ENCODE peak calls at places on chromosomes 5 and 9, in ten cellular contexts. One of them, this sample, is unnamed.
A peak's percentile ranks its signal among the peaks of the same experiment; 100 is the strongest.

GRCh38 chr5:73122875-73123810 is 2.8 kb downstream of the TMEM171 start:
- DNase-seq in GM23338: peak; percentile 66
- DNase-seq in H1: no peak
- DNase-seq in HCT116: no peak
- DNase-seq in prostate gland: no peak
- DNase-seq in stomach: no peak
- DNase-seq in HepG2: no peak
- DNase-seq in sigmoid colon: no peak
- DNase-seq in esophagus muscularis mucosa: no peak
- DNase-seq in SK-N-SH: no peak
- DNase-seq in this sample: no peak

GRCh38 chr5:180644129-180644824 is 5.1 kb downstream of the FLT4 start:
- DNase-seq in H1: no peak
- DNase-seq in stomach: no peak
- DNase-seq in sigmoid colon: no peak
- DNase-seq in SK-N-SH: peak; percentile 9
- DNase-seq in GM23338: no peak
- DNase-seq in esophagus muscularis mucosa: no peak
- DNase-seq in prostate gland: no peak
- DNase-seq in HepG2: no peak
- DNase-seq in HCT116: no peak
- DNase-seq in this sample: no peak

GRCh38 chr9:132486706-132487350 is 76.8 kb downstream of the CFAP77 start:
- DNase-seq in sigmoid colon: no peak
- DNase-seq in prostate gland: no peak
- DNase-seq in esophagus muscularis mucosa: no peak
- DNase-seq in SK-N-SH: peak; percentile 55
- DNase-seq in HepG2: no peak
- DNase-seq in GM23338: no peak
- DNase-seq in HCT116: no peak
- DNase-seq in H1: no peak
- DNase-seq in stomach: no peak
- DNase-seq in this sample: no peak

GRCh38 chr9:113645224-113645971 is 181.9 kb downstream of the RGS3 start:
- DNase-seq in GM23338: peak; percentile 56
- DNase-seq in stomach: no peak
- DNase-seq in prostate gland: no peak
- DNase-seq in esophagus muscularis mucosa: no peak
- DNase-seq in HCT116: no peak
- DNase-seq in SK-N-SH: no peak
- DNase-seq in sigmoid colon: no peak
- DNase-seq in HepG2: no peak
- DNase-seq in H1: no peak
- DNase-seq in this sample: peak; percentile 21

GRCh38 chr5:72326298-72326649 is 6.1 kb downstream of the PTCD2 start:
- DNase-seq in esophagus muscularis mucosa: no peak
- DNase-seq in sigmoid colon: no peak
- DNase-seq in SK-N-SH: no peak
- DNase-seq in GM23338: no peak
- DNase-seq in stomach: no peak
- DNase-seq in H1: no peak
- DNase-seq in prostate gland: no peak
- DNase-seq in HCT116: no peak
- DNase-seq in HepG2: no peak
- DNase-seq in this sample: no peak

GRCh38 chr9:127224883-127225739 is 39.5 kb upstream of the GARNL3 start:
- DNase-seq in prostate gland: peak; percentile 97
- DNase-seq in HCT116: peak; percentile 63
- DNase-seq in HepG2: peak; percentile 74
- DNase-seq in H1: no peak
- DNase-seq in GM23338: peak; percentile 98
- DNase-seq in stomach: peak; percentile 99
- DNase-seq in esophagus muscularis mucosa: peak; percentile 100
- DNase-seq in sigmoid colon: peak; percentile 99
- DNase-seq in SK-N-SH: peak; percentile 100
- DNase-seq in this sample: peak; percentile 99

GRCh38 chr5:149999359-149999758 is 1.1 kb downstream of the TIGD6 start:
- DNase-seq in HCT116: no peak
- DNase-seq in sigmoid colon: no peak
- DNase-seq in esophagus muscularis mucosa: no peak
- DNase-seq in GM23338: no peak
- DNase-seq in prostate gland: no peak
- DNase-seq in stomach: no peak
- DNase-seq in HepG2: no peak
- DNase-seq in H1: no peak
- DNase-seq in SK-N-SH: no peak
- DNase-seq in this sample: no peak

GRCh38 chr5:180205936-180206335 is 3.1 kb downstream of the RASGEF1C start:
- DNase-seq in SK-N-SH: no peak
- DNase-seq in H1: no peak
- DNase-seq in GM23338: no peak
- DNase-seq in esophagus muscularis mucosa: no peak
- DNase-seq in prostate gland: no peak
- DNase-seq in stomach: no peak
- DNase-seq in sigmoid colon: no peak
- DNase-seq in HepG2: no peak
- DNase-seq in HCT116: no peak
- DNase-seq in this sample: no peak

GRCh38 chr5:148909766-148910165 is 83.4 kb downstream of the ADRB2 start:
- DNase-seq in sigmoid colon: no peak
- DNase-seq in esophagus muscularis mucosa: no peak
- DNase-seq in GM23338: no peak
- DNase-seq in prostate gland: no peak
- DNase-seq in SK-N-SH: no peak
- DNase-seq in stomach: no peak
- DNase-seq in HCT116: no peak
- DNase-seq in H1: no peak
- DNase-seq in HepG2: no peak
- DNase-seq in this sample: no peak

GRCh38 chr9:34712140-34712539 is 2.2 kb upstream of the CCL21 start:
- DNase-seq in H1: no peak
- DNase-seq in HepG2: no peak
- DNase-seq in esophagus muscularis mucosa: no peak
- DNase-seq in HCT116: no peak
- DNase-seq in stomach: no peak
- DNase-seq in GM23338: no peak
- DNase-seq in prostate gland: no peak
- DNase-seq in SK-N-SH: no peak
- DNase-seq in sigmoid colon: no peak
- DNase-seq in this sample: no peak

DNA sequence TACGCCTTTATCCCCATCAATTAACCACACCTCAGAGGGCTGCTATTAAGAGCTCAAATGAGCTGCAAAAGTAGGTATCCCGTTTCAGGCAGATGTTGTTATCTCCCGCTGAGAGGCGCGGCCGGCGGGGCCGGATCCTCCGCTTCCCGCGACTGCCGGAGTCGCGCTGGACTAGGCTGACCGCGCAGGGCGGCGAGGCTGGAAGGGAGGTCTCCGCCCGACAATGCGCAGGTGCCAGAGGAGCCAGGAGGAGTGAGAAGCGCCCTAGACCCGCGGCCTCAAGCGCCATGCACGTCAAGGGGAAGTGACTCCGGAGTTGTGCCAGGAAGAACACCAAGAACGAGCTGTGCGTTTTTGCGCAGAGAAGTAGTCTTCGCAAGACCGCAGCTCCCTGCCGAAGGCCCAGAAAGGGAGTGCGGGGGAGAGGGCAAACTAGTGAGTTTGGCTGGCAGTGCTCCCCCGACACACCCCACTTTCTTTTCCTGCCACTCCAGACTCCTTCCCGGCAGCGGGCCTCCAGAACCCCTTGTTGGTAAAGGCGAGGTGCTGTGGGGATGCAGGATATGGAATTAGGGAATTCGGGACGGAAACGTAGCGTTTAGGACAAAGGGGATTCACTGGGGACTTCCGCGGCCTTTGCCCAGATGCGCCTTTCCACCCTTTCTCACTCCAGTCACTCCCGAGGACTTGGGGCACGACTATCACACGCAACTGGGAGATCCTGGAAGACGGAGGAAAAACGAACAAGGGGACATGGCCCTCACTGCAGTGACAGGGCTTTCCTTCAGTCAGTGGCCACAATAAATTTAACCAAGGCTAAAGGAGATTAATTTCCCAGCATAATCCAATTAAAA is 8.0 kb downstream of the NR2F1-AS1 start:
- DNase-seq in HepG2: no peak
- DNase-seq in sigmoid colon: no peak
- DNase-seq in esophagus muscularis mucosa: no peak
- DNase-seq in HCT116: no peak
- DNase-seq in GM23338: peak; percentile 78
- DNase-seq in prostate gland: no peak
- DNase-seq in SK-N-SH: no peak
- DNase-seq in H1: no peak
- DNase-seq in stomach: no peak
- DNase-seq in this sample: no peak
- TF ChIP-seq CTCF in HepG2: no peak
- TF ChIP-seq CTCF in sigmoid colon: no peak
- TF ChIP-seq CTCF in esophagus muscularis mucosa: no peak
- TF ChIP-seq CTCF in HCT116: no peak
- TF ChIP-seq CTCF in GM23338: no peak
- TF ChIP-seq CTCF in prostate gland: no peak
- TF ChIP-seq CTCF in SK-N-SH: no peak
- TF ChIP-seq CTCF in H1: no peak
- TF ChIP-seq CTCF in stomach: no peak
- TF ChIP-seq CTCF in this sample: no peak

GRCh38 chr5:142825378-142826089 is 55.4 kb downstream of the ARHGAP26 start:
- DNase-seq in HepG2: no peak
- DNase-seq in GM23338: peak; percentile 42
- DNase-seq in H1: no peak
- DNase-seq in prostate gland: no peak
- DNase-seq in SK-N-SH: no peak
- DNase-seq in HCT116: no peak
- DNase-seq in esophagus muscularis mucosa: no peak
- DNase-seq in stomach: peak; percentile 49
- DNase-seq in sigmoid colon: no peak
- DNase-seq in this sample: no peak

GRCh38 chr5:142827934-142828576 is 57.9 kb downstream of the ARHGAP26 start:
- DNase-seq in GM23338: no peak
- DNase-seq in HCT116: no peak
- DNase-seq in HepG2: no peak
- DNase-seq in SK-N-SH: no peak
- DNase-seq in sigmoid colon: no peak
- DNase-seq in H1: no peak
- DNase-seq in prostate gland: no peak
- DNase-seq in stomach: no peak
- DNase-seq in esophagus muscularis mucosa: no peak
- DNase-seq in this sample: no peak

GRCh38 chr5:142828797-142829535 is 58.8 kb downstream of the ARHGAP26 start:
- DNase-seq in SK-N-SH: no peak
- DNase-seq in esophagus muscularis mucosa: no peak
- DNase-seq in prostate gland: no peak
- DNase-seq in sigmoid colon: no peak
- DNase-seq in HCT116: no peak
- DNase-seq in H1: no peak
- DNase-seq in HepG2: no peak
- DNase-seq in stomach: peak; percentile 73
- DNase-seq in GM23338: no peak
- DNase-seq in this sample: no peak

GRCh38 chr5:142826093-142826492 is 55.9 kb downstream of the ARHGAP26 start:
- DNase-seq in prostate gland: no peak
- DNase-seq in H1: no peak
- DNase-seq in sigmoid colon: no peak
- DNase-seq in SK-N-SH: no peak
- DNase-seq in esophagus muscularis mucosa: no peak
- DNase-seq in GM23338: no peak
- DNase-seq in HepG2: no peak
- DNase-seq in HCT116: no peak
- DNase-seq in stomach: no peak
- DNase-seq in this sample: no peak

GRCh38 chr5:142826741-142827492 is 56.7 kb downstream of the ARHGAP26 start:
- DNase-seq in esophagus muscularis mucosa: no peak
- DNase-seq in stomach: peak; percentile 69
- DNase-seq in HepG2: no peak
- DNase-seq in HCT116: peak; percentile 87
- DNase-seq in SK-N-SH: no peak
- DNase-seq in prostate gland: no peak
- DNase-seq in sigmoid colon: no peak
- DNase-seq in H1: no peak
- DNase-seq in GM23338: no peak
- DNase-seq in this sample: no peak
- TF ChIP-seq POLR2AphosphoS5 in esophagus muscularis mucosa: peak; percentile 21
- TF ChIP-seq POLR2AphosphoS5 in stomach: no peak
- TF ChIP-seq POLR2AphosphoS5 in HepG2: no peak
- TF ChIP-seq POLR2AphosphoS5 in HCT116: peak; percentile 18
- TF ChIP-seq POLR2AphosphoS5 in SK-N-SH: peak; percentile 67
- TF ChIP-seq POLR2AphosphoS5 in prostate gland: no peak
- TF ChIP-seq POLR2AphosphoS5 in sigmoid colon: no peak
- TF ChIP-seq POLR2AphosphoS5 in H1: no peak
- TF ChIP-seq POLR2AphosphoS5 in GM23338: no peak
- TF ChIP-seq POLR2AphosphoS5 in this sample: no peak

GRCh38 chr5:111223790-111224560 is at the start of gene CAMK4:
- DNase-seq in H1: peak; percentile 38
- DNase-seq in HCT116: peak; percentile 27
- DNase-seq in prostate gland: peak; percentile 37
- DNase-seq in sigmoid colon: peak; percentile 85
- DNase-seq in stomach: peak; percentile 46
- DNase-seq in HepG2: peak; percentile 2
- DNase-seq in SK-N-SH: peak; percentile 97
- DNase-seq in GM23338: peak; percentile 85
- DNase-seq in esophagus muscularis mucosa: no peak
- DNase-seq in this sample: peak; percentile 78
- TF ChIP-seq CTCF in H1: no peak
- TF ChIP-seq CTCF in HCT116: no peak
- TF ChIP-seq CTCF in prostate gland: no peak
- TF ChIP-seq CTCF in sigmoid colon: no peak
- TF ChIP-seq CTCF in stomach: no peak
- TF ChIP-seq CTCF in HepG2: peak; percentile 14
- TF ChIP-seq CTCF in SK-N-SH: peak; percentile 27
- TF ChIP-seq CTCF in GM23338: no peak
- TF ChIP-seq CTCF in esophagus muscularis mucosa: no peak
- TF ChIP-seq CTCF in this sample: no peak

DNA sequence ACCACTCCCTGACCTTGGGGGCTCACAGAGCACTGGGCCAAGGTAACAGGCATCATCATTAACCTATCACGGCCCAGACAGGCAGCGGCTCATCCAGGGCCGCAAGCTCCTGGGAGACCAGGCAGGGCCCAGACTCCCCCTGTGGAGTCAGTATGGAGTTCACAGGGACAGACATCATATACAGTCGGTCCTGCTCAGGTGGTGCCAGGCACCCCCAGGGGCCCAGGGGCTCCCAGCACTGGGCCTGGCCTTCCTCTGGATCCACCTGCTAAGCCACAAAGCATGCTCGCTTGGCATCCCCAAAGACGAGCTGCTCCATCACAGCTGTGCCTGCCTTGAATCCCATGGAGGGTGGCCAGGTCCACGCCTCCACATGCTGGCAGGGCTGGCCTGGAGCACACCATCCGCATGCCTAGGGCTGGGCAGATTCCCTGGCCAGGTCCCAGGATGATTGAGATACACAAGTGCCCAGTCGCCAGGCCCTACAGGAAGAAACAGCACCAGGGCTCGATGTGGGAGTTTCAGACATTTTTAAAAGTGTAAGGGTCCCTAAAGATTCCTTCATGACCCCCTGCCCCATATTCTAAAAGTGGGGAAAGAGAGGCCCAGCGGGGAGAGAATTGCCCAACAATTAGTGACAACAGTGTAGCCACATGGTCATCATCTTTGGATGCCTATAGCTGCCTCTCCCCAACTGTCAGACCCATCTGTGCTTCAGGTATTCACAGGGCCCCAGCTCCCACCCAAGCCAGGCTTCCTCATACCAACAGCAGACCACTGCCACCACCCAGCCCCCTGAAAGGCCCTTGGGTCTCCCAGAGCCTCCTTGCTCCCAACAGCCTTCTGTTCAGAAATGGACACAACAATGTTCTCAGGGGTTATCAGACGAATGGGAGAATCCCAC is 4.4 kb downstream of the BICD2 start:
- DNase-seq in SK-N-SH: no peak
- DNase-seq in esophagus muscularis mucosa: no peak
- DNase-seq in H1: no peak
- DNase-seq in GM23338: no peak
- DNase-seq in HepG2: no peak
- DNase-seq in HCT116: no peak
- DNase-seq in stomach: peak; percentile 82
- DNase-seq in prostate gland: peak; percentile 92
- DNase-seq in sigmoid colon: peak; percentile 89
- DNase-seq in this sample: peak; percentile 56
- TF ChIP-seq POLR2AphosphoS5 in SK-N-SH: no peak
- TF ChIP-seq POLR2AphosphoS5 in esophagus muscularis mucosa: peak; percentile 41
- TF ChIP-seq POLR2AphosphoS5 in H1: no peak
- TF ChIP-seq POLR2AphosphoS5 in GM23338: no peak
- TF ChIP-seq POLR2AphosphoS5 in HepG2: no peak
- TF ChIP-seq POLR2AphosphoS5 in HCT116: no peak
- TF ChIP-seq POLR2AphosphoS5 in stomach: no peak
- TF ChIP-seq POLR2AphosphoS5 in prostate gland: peak; percentile 85
- TF ChIP-seq POLR2AphosphoS5 in sigmoid colon: peak; percentile 23
- TF ChIP-seq POLR2AphosphoS5 in this sample: no peak